ENCODE peak calls at places on chromosomes 4 and X, in ten cellular contexts. M is glutamatergic neuron, I is mesothelial cell of epicardium, L is astrocyte, A is endothelial cell, J is fibroblast of lung, Y is GM12865, Q is lower leg skin, K is fibroblast of pulmonary artery, D is HL-60. X is an unnamed sample.

GRCh38 chr4:8156617-8157016 is 2.0 kb downstream of the ABLIM2 start:
- DNase-seq in M (no peak), I (no peak), L (no peak), A (no peak), J (no peak), Y (no peak), Q (no peak), K (no peak), D (no peak), X (no peak)

GRCh38 chr4:105061136-105061696 is 85.5 kb upstream of the TET2 start:
- DNase-seq in M (no peak), I (no peak), L (peak; percentile 77), A (no peak), J (no peak), Y (peak; percentile 83), Q (peak; percentile 29), K (peak; percentile 79), D (peak; percentile 86), X (no peak)

GRCh38 chr4:75848891-75849290 is 53.4 kb downstream of the PPEF2 start:
- DNase-seq in M (no peak), I (no peak), L (peak; percentile 70), A (no peak), J (no peak), Y (peak; percentile 20), Q (no peak), K (peak; percentile 38), D (no peak), X (peak; percentile 57)

GRCh38 chr4:69522554-69522953 is 26.8 kb upstream of the UGT2B4 start:
- DNase-seq in M (no peak), I (no peak), L (no peak), A (no peak), J (no peak), Y (no peak), Q (no peak), K (no peak), D (no peak), X (no peak)

GRCh38 chr4:161936625-161937133 is 227.1 kb downstream of the FSTL5 start:
- DNase-seq in M (no peak), I (no peak), L (peak; percentile 99), A (no peak), J (peak; percentile 18), Y (no peak), Q (no peak), K (peak; percentile 51), D (no peak), X (peak; percentile 86)

GRCh38 chrX:131572372-131573014 is 28.6 kb downstream of the OR13H1 start:
- DNase-seq in M (no peak), I (no peak), L (peak; percentile 30), A (no peak), J (peak; percentile 41), Y (no peak), Q (no peak), K (no peak), D (no peak), X (no peak)

GRCh38 chr4:105014242-105015031 is 132.2 kb upstream of the TET2 start:
- DNase-seq in M (no peak), I (no peak), L (no peak), A (no peak), J (no peak), Y (no peak), Q (no peak), K (no peak), D (peak; percentile 83), X (no peak)

GRCh38 chrX:8639949-8640348 is 92.0 kb downstream of the ANOS1 start:
- DNase-seq in M (no peak), I (no peak), L (no peak), A (no peak), J (no peak), Y (no peak), Q (no peak), K (no peak), D (no peak), X (no peak)

GRCh38 chr4:150789864-150790263 is 207.9 kb downstream of the MAB21L2 start:
- DNase-seq in M (no peak), I (no peak), L (no peak), A (no peak), J (no peak), Y (no peak), Q (no peak), K (no peak), D (no peak), X (no peak)

GRCh38 chr4:67103001-67103737 is 442.1 kb downstream of the CENPC start:
- DNase-seq in M (no peak), I (no peak), L (no peak), A (no peak), J (no peak), Y (no peak), Q (no peak), K (no peak), D (no peak), X (no peak)

GRCh38 chr4:98932539-98932938 is 3.6 kb upstream of the EIF4E start:
- DNase-seq in M (no peak), I (no peak), L (peak; percentile 45), A (no peak), J (no peak), Y (peak; percentile 57), Q (no peak), K (peak; percentile 46), D (no peak), X (peak; percentile 45)

GRCh38 chrX:83759872-83760271 is 101.1 kb upstream of the CYLC1 start:
- DNase-seq in M (no peak), I (no peak), L (no peak), A (no peak), J (peak; percentile 3), Y (peak; percentile 7), Q (no peak), K (no peak), D (peak; percentile 3), X (peak; percentile 1)

GRCh38 chrX:121000589-121000988 is 15.0 kb upstream of the CT47A1 start:
- DNase-seq in M (no peak), I (no peak), L (no peak), A (no peak), J (no peak), Y (peak; percentile 37), Q (no peak), K (peak; percentile 59), D (no peak), X (no peak)

GRCh38 chrX:45323387-45323786 is 122.7 kb upstream of the DIPK2B start:
- DNase-seq in M (no peak), I (no peak), L (no peak), A (no peak), J (no peak), Y (no peak), Q (no peak), K (no peak), D (no peak), X (no peak)

GRCh38 chr4:145797278-145797677 is 117.3 kb downstream of the C4orf51 start:
- DNase-seq in M (no peak), I (no peak), L (no peak), A (no peak), J (no peak), Y (no peak), Q (no peak), K (no peak), D (no peak), X (no peak)

GRCh38 chr4:122803788-122804208 is 22.8 kb upstream of the FGF2 start:
- DNase-seq in M (no peak), I (no peak), L (no peak), A (peak; percentile 38), J (no peak), Y (no peak), Q (no peak), K (peak; percentile 86), D (no peak), X (no peak)

GRCh38 chr4:112938461-112939058 is 110.9 kb upstream of the ANK2 start:
- DNase-seq in M (no peak), I (no peak), L (peak; percentile 23), A (no peak), J (peak; percentile 71), Y (peak; percentile 53), Q (no peak), K (peak; percentile 76), D (no peak), X (peak; percentile 62)

GRCh38 chr4:122476745-122477144 is 20.2 kb upstream of the IL2 start:
- DNase-seq in M (no peak), I (no peak), L (no peak), A (no peak), J (no peak), Y (no peak), Q (no peak), K (no peak), D (no peak), X (no peak)

GRCh38 chrX:110409925-110410324 is 51.3 kb downstream of the RTL9 start:
- DNase-seq in M (no peak), I (no peak), L (peak; percentile 53), A (no peak), J (peak; percentile 48), Y (no peak), Q (no peak), K (no peak), D (no peak), X (no peak)

GRCh38 chrX:1558761-1559468 is 21.9 kb upstream of the P2RY8 start:
- DNase-seq in M (no peak), I (peak; percentile 29), L (no peak), A (no peak), J (no peak), Y (no peak), Q (no peak), K (peak; percentile 5), D (no peak), X (no peak)
- TF ChIP-seq CTCF in M (no peak), I (no peak), L (no peak), A (no peak), J (no peak), Y (no peak), Q (no peak), K (no peak), D (no peak), X (no peak)

DNA sequence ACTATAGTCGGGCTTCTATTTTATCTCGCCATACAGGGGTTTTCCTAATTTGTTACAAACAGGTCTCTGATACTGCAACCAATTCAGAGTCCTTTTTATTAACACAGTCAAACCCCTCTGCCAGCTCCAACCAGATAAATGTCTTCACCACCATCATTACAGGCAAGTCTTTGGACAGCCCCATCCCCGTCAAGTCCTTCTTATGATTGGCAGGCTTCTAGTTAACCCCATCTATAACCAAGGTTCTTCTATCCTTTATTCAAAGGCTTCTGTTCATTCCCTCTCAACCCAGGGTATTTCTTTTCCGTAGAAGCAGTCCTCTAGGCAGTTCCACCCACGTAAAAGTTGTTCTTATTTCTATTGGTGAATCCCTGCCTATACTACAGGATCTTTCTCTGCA is 29.9 kb upstream of the FOXR2 start:
- DNase-seq in M (no peak), I (no peak), L (no peak), A (no peak), J (no peak), Y (no peak), Q (no peak), K (no peak), D (no peak), X (no peak)
- TF ChIP-seq CTCF in M (no peak), I (no peak), L (no peak), A (no peak), J (no peak), Y (no peak), Q (no peak), K (no peak), D (no peak), X (no peak)

GRCh38 chr4:139556735-139557505 is 901 bp upstream of the SETD7 start:
- DNase-seq in M (peak; percentile 54), I (peak; percentile 60), L (no peak), A (peak; percentile 50), J (no peak), Y (peak; percentile 62), Q (peak; percentile 56), K (no peak), D (peak; percentile 71), X (no peak)
- TF ChIP-seq CTCF in M (no peak), I (no peak), L (no peak), A (no peak), J (no peak), Y (no peak), Q (no peak), K (no peak), D (no peak), X (peak; percentile 14)

GRCh38 chr4:167578906-167579305 is 344.6 kb upstream of the SPOCK3 start:
- DNase-seq in M (no peak), I (no peak), L (no peak), A (no peak), J (no peak), Y (no peak), Q (no peak), K (no peak), D (no peak), X (no peak)
- TF ChIP-seq CTCF in M (no peak), I (no peak), L (no peak), A (no peak), J (no peak), Y (no peak), Q (no peak), K (no peak), D (no peak), X (no peak)